ENCODE peak calls at places on chromosomes 11 and 22, in nine cellular contexts. Q, O, D, V, F, R, J, U and I are unnamed samples.

GRCh38 chr11:117201906-117202305 is 2.7 kb downstream of the TAGLN start:
- DNase-seq in Q (peak), O (no peak), D (no peak), V (no peak), F (no peak), R (no peak), J (no peak), U (no peak), I (no peak)

GRCh38 chr11:90788956-90789355 is 566.1 kb upstream of the CHORDC1 start:
- DNase-seq in Q (no peak), O (no peak), D (no peak), V (no peak), F (no peak), R (no peak), J (no peak), U (no peak), I (no peak)

GRCh38 chr11:13126430-13126829 is 117.3 kb downstream of the RASSF10 start:
- DNase-seq in Q (no peak), O (no peak), D (no peak), V (no peak), F (peak), R (no peak), J (no peak), U (no peak), I (no peak)

GRCh38 chr22:17917490-17917983 is 106.8 kb downstream of the MICAL3 start:
- DNase-seq in Q (no peak), O (peak), D (no peak), V (peak), F (peak), R (no peak), J (no peak), U (no peak), I (no peak)

GRCh38 chr11:120057595-120058581 is 80.0 kb downstream of the TRIM29 start:
- DNase-seq in Q (peak), O (peak), D (peak), V (no peak), F (peak), R (peak), J (no peak), U (no peak), I (peak)

GRCh38 chr22:31872209-31872608 is 72.1 kb upstream of the YWHAH start:
- DNase-seq in Q (no peak), O (no peak), D (no peak), V (peak), F (no peak), R (peak), J (no peak), U (peak), I (peak)

GRCh38 chr11:117445097-117445658 is 117.5 kb downstream of the CEP164 start:
- DNase-seq in Q (no peak), O (no peak), D (no peak), V (no peak), F (no peak), R (no peak), J (no peak), U (no peak), I (no peak)

GRCh38 chr11:46352063-46352841 is 5.0 kb downstream of the DGKZ start:
- DNase-seq in Q (peak), O (peak), D (no peak), V (peak), F (peak), R (peak), J (no peak), U (peak), I (peak)

GRCh38 chr11:63599211-63600122 is 14.8 kb downstream of the PLAAT3 start:
- DNase-seq in Q (peak), O (no peak), D (no peak), V (no peak), F (peak), R (no peak), J (no peak), U (peak), I (no peak)

GRCh38 chr11:119863811-119864601 is 135.0 kb upstream of the NECTIN1 start:
- DNase-seq in Q (no peak), O (peak), D (no peak), V (peak), F (no peak), R (peak), J (no peak), U (peak), I (peak)

GRCh38 chr11:76670475-76671235 is at the start of gene LRRC32:
- DNase-seq in Q (peak), O (peak), D (no peak), V (peak), F (no peak), R (peak), J (no peak), U (peak), I (peak)

GRCh38 chr22:40585205-40585778 is 51.2 kb downstream of the MRTFA start:
- DNase-seq in Q (no peak), O (no peak), D (no peak), V (no peak), F (no peak), R (no peak), J (no peak), U (no peak), I (no peak)

GRCh38 chr11:64181506-64182411 is 4.2 kb upstream of the STIP1 start:
- DNase-seq in Q (peak), O (peak), D (peak), V (peak), F (peak), R (peak), J (peak), U (peak), I (peak)

GRCh38 chr22:20966883-20967696 is at the start of gene AIFM3:
- DNase-seq in Q (no peak), O (no peak), D (no peak), V (no peak), F (no peak), R (peak), J (no peak), U (peak), I (no peak)

GRCh38 chr22:21762712-21763581 is 27.4 kb upstream of the YPEL1 start:
- DNase-seq in Q (no peak), O (no peak), D (no peak), V (no peak), F (no peak), R (no peak), J (no peak), U (no peak), I (no peak)

GRCh38 chr11:14399087-14399486 is 40.1 kb upstream of the RRAS2 start:
- DNase-seq in Q (no peak), O (no peak), D (no peak), V (no peak), F (no peak), R (no peak), J (no peak), U (no peak), I (no peak)

GRCh38 chr22:46309526-46310085 is 12.9 kb downstream of the GTSE1 start:
- DNase-seq in Q (no peak), O (no peak), D (no peak), V (no peak), F (no peak), R (no peak), J (no peak), U (no peak), I (no peak)

GRCh38 chr11:43933608-43934358 is 8.7 kb upstream of the C11orf96 start:
- DNase-seq in Q (peak), O (no peak), D (no peak), V (no peak), F (no peak), R (peak), J (no peak), U (no peak), I (no peak)

GRCh38 chr22:47623740-47624103 is 861.3 kb downstream of the TBC1D22A start:
- DNase-seq in Q (no peak), O (no peak), D (no peak), V (no peak), F (no peak), R (no peak), J (no peak), U (no peak), I (no peak)

GRCh38 chr22:29147241-29147919 is 58.3 kb upstream of the EMID1 start:
- DNase-seq in Q (no peak), O (no peak), D (no peak), V (no peak), F (no peak), R (no peak), J (no peak), U (no peak), I (no peak)

DNA sequence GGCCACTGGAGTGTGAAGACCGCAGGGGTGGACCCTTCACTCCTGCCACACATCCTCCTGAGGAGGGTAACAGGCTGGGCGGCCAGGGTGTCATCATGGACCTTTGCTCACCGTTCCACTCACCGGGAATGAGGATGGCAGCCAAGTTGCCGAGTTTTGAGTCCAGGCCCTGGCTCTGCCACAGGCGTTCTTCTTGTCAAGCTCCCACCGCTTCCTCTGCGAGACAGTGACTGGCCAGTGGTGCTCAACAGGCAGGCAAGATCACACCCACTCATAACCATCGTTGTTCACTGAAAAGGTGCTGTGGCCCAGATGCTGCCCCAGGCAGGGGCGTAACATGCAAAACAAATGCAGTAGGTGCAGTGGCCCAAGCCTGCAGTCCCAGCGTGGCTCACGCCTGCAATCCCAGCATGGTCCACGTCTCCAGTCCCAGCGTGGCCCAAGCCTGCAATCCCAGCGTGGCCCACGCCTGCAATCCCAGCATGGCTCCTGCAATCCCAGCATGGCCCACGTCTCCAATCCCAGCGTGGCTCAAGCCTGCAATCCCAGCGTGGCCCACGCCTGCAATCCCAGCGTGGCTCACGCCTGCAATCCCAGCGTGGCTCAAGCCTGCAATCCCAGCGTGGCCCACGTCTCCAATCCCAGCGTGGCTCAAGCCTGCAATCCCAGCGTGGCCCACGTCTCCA is 5.0 kb upstream of the PANX2 start:
- DNase-seq in Q (no peak), O (no peak), D (no peak), V (no peak), F (no peak), R (no peak), J (no peak), U (no peak), I (no peak)
- H3K4me2 ChIP-seq in Q (no peak), O (no peak), D (no peak), V (no peak), F (no peak), R (no peak), J (no peak), U (no peak), I (no peak)

DNA sequence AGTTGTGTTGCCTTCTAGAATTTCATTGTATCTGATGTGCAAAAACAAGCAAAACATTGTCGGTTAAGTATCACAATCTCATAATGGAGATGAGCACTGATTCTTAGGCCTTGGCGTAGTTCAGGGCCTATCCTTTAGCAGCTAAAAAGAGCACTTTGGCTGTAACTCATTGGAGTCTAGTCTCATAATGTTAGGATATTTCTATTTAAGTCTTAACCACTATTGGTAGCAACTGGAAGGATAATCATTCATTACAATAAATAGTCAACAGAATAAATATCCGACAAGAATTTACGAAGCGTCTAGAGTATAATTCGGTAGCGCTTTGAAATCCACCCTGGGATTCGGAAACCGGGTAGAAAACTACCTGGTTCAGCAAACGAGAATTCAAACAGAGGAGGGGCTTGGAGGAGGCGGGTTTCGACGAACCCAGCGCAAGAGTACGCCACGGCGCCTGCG is 461 bp upstream of the EED start:
- DNase-seq in Q (peak), O (peak), D (peak), V (peak), F (peak), R (peak), J (peak), U (peak), I (peak)
- TF ChIP-seq EZH2phosphoT487 in Q (no peak), O (no peak), D (no peak), V (no peak), F (no peak), R (no peak), J (no peak), U (no peak), I (no peak)

GRCh38 chr11:100072131-100072530 is 615.0 kb upstream of the ARHGAP42 start:
- DNase-seq in Q (no peak), O (peak), D (no peak), V (no peak), F (no peak), R (peak), J (no peak), U (no peak), I (peak)
- H3K4me2 ChIP-seq in Q (no peak), O (no peak), D (no peak), V (no peak), F (no peak), R (no peak), J (no peak), U (no peak), I (peak)

GRCh38 chr11:33132510-33132909 is 28.8 kb downstream of the CSTF3 start:
- DNase-seq in Q (no peak), O (no peak), D (no peak), V (no peak), F (no peak), R (no peak), J (no peak), U (no peak), I (peak)
- TF ChIP-seq EZH2phosphoT487 in Q (no peak), O (no peak), D (no peak), V (no peak), F (no peak), R (no peak), J (no peak), U (no peak), I (no peak)

DNA sequence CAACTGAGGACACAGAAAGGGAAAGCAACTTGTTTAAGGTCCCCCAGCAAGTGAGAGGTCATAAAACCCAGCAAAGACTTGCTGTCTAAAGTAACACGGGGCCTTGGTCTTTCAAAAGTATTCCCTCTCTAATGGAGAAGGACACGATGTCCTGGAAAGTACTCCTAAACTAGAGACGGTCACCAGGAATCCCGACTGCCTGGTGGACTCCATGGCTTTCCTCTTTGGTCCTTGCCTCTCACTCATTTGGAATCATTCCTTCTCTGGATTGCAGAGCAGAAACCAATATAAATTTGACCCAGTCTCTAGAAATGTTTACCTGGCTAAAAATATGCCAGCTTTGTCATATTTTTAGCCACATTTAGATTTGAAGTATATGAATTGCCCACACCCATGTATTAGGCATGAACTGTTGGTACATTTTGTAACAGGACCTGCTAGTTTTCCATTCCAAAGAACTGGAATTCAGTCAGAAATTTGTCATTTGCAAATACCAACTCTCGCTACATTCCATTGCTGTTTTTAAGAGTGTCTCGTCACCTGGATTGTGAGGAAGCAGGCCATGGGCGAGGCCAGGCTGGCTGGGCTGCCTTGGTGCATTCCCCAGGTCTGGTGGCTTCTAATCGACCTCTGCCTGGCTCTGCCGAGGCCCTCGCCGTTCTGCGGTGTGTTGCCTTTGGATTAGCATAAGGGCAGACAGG is 12.9 kb downstream of the NAV2 start:
- DNase-seq in Q (no peak), O (no peak), D (no peak), V (no peak), F (peak), R (no peak), J (no peak), U (no peak), I (peak)
- H3K4me2 ChIP-seq in Q (no peak), O (no peak), D (peak), V (no peak), F (peak), R (no peak), J (no peak), U (no peak), I (no peak)

GRCh38 chr11:134835561-134835960 is 423.5 kb upstream of the B3GAT1 start:
- DNase-seq in Q (no peak), O (no peak), D (no peak), V (no peak), F (no peak), R (no peak), J (no peak), U (no peak), I (no peak)
- TF ChIP-seq EZH2phosphoT487 in Q (no peak), O (no peak), D (no peak), V (no peak), F (no peak), R (no peak), J (no peak), U (no peak), I (no peak)

GRCh38 chr22:50105529-50106100 is 15.8 kb downstream of the MOV10L1 start:
- DNase-seq in Q (no peak), O (no peak), D (no peak), V (peak), F (no peak), R (no peak), J (peak), U (no peak), I (no peak)
- H3K4me2 ChIP-seq in Q (no peak), O (peak), D (no peak), V (peak), F (no peak), R (no peak), J (peak), U (no peak), I (no peak)

GRCh38 chr22:38959574-38959973 is 2.2 kb downstream of the APOBEC3A start:
- DNase-seq in Q (no peak), O (no peak), D (no peak), V (no peak), F (no peak), R (no peak), J (no peak), U (no peak), I (no peak)
- TF ChIP-seq EZH2phosphoT487 in Q (no peak), O (no peak), D (no peak), V (no peak), F (no peak), R (no peak), J (no peak), U (no peak), I (no peak)

GRCh38 chr22:27488456-27489224 is 312.9 kb downstream of the MN1 start:
- DNase-seq in Q (peak), O (peak), D (no peak), V (no peak), F (peak), R (no peak), J (no peak), U (peak), I (no peak)
- H3K4me2 ChIP-seq in Q (peak), O (peak), D (no peak), V (no peak), F (peak), R (no peak), J (no peak), U (peak), I (no peak)